ENCODE peak calls at places on chromosomes 12 and 14, in five cellular contexts. I is lung, X is mammary epithelial cell, H is brain microvascular endothelial cell, C is upper lobe of right lung. O is an unnamed sample.
A peak's percentile ranks its signal among the peaks of the same experiment; 100 is the strongest.

GRCh38 chr12:52200783-52201519 is 9.1 kb upstream of the KRT80 start:
- DNase-seq in I (no peak), X (no peak), H (no peak), C (peak; percentile 56), O (no peak)

GRCh38 chr12:70043490-70044138 is 199.6 kb upstream of the CNOT2 start:
- DNase-seq in I (no peak), X (peak; percentile 6), H (no peak), C (no peak), O (no peak)

GRCh38 chr14:72610831-72611200 is 283.1 kb downstream of the DPF3 start:
- DNase-seq in I (no peak), X (no peak), H (no peak), C (no peak), O (no peak)

GRCh38 chr12:52929538-52929937 is 19.4 kb upstream of the KRT18 start:
- DNase-seq in I (no peak), X (no peak), H (no peak), C (no peak), O (no peak)

GRCh38 chr12:68824131-68824530 is 16.2 kb downstream of the MDM2 start:
- DNase-seq in I (no peak), X (no peak), H (no peak), C (no peak), O (no peak)

GRCh38 chr14:103021817-103022668 is 35.3 kb downstream of the CDC42BPB start:
- DNase-seq in I (no peak), X (no peak), H (peak; percentile 29), C (no peak), O (no peak)

GRCh38 chr14:90301580-90302181 is 30.1 kb downstream of the NRDE2 start:
- DNase-seq in I (no peak), X (peak; percentile 25), H (peak; percentile 45), C (no peak), O (no peak)

GRCh38 chr12:27334052-27334720 is 1.6 kb downstream of the BMAL2 start:
- DNase-seq in I (no peak), X (no peak), H (no peak), C (no peak), O (peak; percentile 45)

GRCh38 chr12:50533203-50533584 is 28.4 kb downstream of the DIP2B start:
- DNase-seq in I (no peak), X (no peak), H (no peak), C (no peak), O (no peak)

GRCh38 chr12:120529641-120530314 is 820 bp upstream of the COQ5 start:
- DNase-seq in I (no peak), X (peak; percentile 61), H (peak; percentile 32), C (no peak), O (no peak)

GRCh38 chr12:132986885-132987225 is 688 bp downstream of the ZNF26 start:
- DNase-seq in I (no peak), X (peak; percentile 15), H (peak; percentile 12), C (no peak), O (no peak)

GRCh38 chr12:55742719-55743130 is at the start of gene GDF11:
- DNase-seq in I (peak; percentile 66), X (peak; percentile 67), H (peak; percentile 53), C (peak; percentile 83), O (peak; percentile 88)

GRCh38 chr14:94421316-94421715 is 31.3 kb downstream of the SERPINA11 start:
- DNase-seq in I (no peak), X (no peak), H (no peak), C (no peak), O (no peak)

GRCh38 chr12:86376052-86376451 is 119.9 kb upstream of the MGAT4C start:
- DNase-seq in I (no peak), X (no peak), H (no peak), C (no peak), O (no peak)

GRCh38 chr12:10121278-10121677 is 8.7 kb downstream of the CLEC7A start:
- DNase-seq in I (no peak), X (no peak), H (no peak), C (no peak), O (no peak)

GRCh38 chr14:57464013-57464730 is 29.5 kb downstream of the CCDC198 start:
- DNase-seq in I (no peak), X (peak; percentile 8), H (no peak), C (no peak), O (no peak)

GRCh38 chr14:106657460-106657859 is 1131.1 kb downstream of the TMEM121 start:
- DNase-seq in I (no peak), X (no peak), H (no peak), C (no peak), O (peak; percentile 8)

GRCh38 chr14:93538411-93538810 is 107.7 kb downstream of the UNC79 start:
- DNase-seq in I (no peak), X (peak; percentile 16), H (no peak), C (no peak), O (no peak)

GRCh38 chr12:49808686-49809368 is 19.4 kb downstream of the NCKAP5L start:
- DNase-seq in I (no peak), X (no peak), H (no peak), C (no peak), O (no peak)

GRCh38 chr14:44935155-44935554 is 26.6 kb downstream of the KLHL28 start:
- DNase-seq in I (no peak), X (no peak), H (no peak), C (no peak), O (no peak)

GRCh38 chr12:47773062-47773857 is at the start of gene SLC48A1:
- DNase-seq in I (peak; percentile 67), X (no peak), H (no peak), C (peak; percentile 90), O (peak; percentile 92)
- TF ChIP-seq CTCF in I (no peak), X (peak; percentile 49), H (peak; percentile 43), C (no peak), O (peak; percentile 46)

DNA sequence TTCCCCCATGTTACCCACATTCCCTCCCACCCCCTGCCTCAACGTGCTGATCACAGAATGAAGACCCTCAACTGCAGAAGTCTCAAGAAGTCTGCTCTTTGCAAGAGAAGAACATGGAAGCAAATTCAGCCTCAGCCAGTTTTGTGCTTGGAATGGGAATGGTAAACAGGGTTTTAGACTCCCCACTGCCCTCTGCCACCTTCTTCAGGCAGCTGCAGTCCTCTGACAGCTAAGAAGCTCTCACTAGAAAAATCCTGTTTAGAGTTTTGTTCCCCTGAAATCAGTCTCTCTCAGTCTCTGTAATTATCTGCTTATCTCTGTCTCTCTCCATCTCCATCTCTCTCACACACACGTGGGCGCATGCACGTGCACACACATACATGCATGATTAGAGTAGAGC is 85.4 kb downstream of the CRACR2A start:
- DNase-seq in I (no peak), X (no peak), H (no peak), C (no peak), O (no peak)
- TF ChIP-seq CTCF in I (no peak), X (peak; percentile 21), H (peak; percentile 28), C (no peak), O (no peak)

DNA sequence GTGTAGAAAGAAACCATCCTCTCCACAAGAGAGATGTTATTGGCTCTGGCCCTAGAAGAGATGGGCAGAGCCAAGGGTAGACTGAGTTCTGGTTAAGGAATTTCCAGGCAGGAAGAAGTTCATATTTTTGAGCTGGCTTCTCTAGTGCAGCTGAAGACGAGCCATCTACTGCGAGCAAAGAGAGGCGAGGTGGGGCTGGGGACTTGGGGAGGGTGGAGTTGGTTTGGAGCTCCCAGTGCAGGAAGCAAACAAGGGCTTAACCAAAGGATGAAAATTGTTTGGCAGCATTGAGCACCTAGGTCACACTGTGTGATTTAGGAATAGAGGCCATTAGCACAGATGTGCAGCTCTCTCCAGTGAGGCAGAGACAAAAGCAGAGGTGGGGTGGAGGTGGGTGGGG is 239.5 kb downstream of the ZFP36L1 start:
- DNase-seq in I (no peak), X (no peak), H (no peak), C (no peak), O (no peak)
- TF ChIP-seq CTCF in I (no peak), X (no peak), H (no peak), C (no peak), O (no peak)

GRCh38 chr12:103965590-103966407 is at the start of gene TDG:
- DNase-seq in I (peak; percentile 99), X (peak; percentile 98), H (peak; percentile 99), C (peak; percentile 99), O (peak; percentile 95)
- TF ChIP-seq CTCF in I (no peak), X (peak; percentile 37), H (peak; percentile 9), C (peak; percentile 18), O (no peak)

GRCh38 chr12:131836193-131836592 is 8.0 kb downstream of the MMP17 start:
- DNase-seq in I (no peak), X (no peak), H (no peak), C (no peak), O (no peak)
- TF ChIP-seq CTCF in I (no peak), X (peak; percentile 51), H (peak; percentile 59), C (peak; percentile 29), O (peak; percentile 30)